ENCODE peak calls at places on chromosomes 5 and 9, in five cellular contexts. One of them, this sample, is unnamed.

GRCh38 chr5:53161876-53162275 is 52.3 kb upstream of the MOCS2 start:
- DNase-seq in SK-N-SH: no peak
- DNase-seq in cardiac muscle cell: peak; percentile 39
- DNase-seq in gastrocnemius medialis: no peak
- DNase-seq in lung: no peak
- DNase-seq in this sample: no peak

GRCh38 chr5:96880402-96881164 is 4.3 kb downstream of the ERAP2 start:
- DNase-seq in SK-N-SH: no peak
- DNase-seq in cardiac muscle cell: peak; percentile 48
- DNase-seq in gastrocnemius medialis: no peak
- DNase-seq in lung: no peak
- DNase-seq in this sample: no peak

GRCh38 chr9:130623466-130623865 is 40.9 kb upstream of the PRDM12 start:
- DNase-seq in SK-N-SH: no peak
- DNase-seq in cardiac muscle cell: no peak
- DNase-seq in gastrocnemius medialis: no peak
- DNase-seq in lung: no peak
- DNase-seq in this sample: no peak

GRCh38 chr9:137836831-137837241 is 40.7 kb upstream of the CACNA1B start:
- DNase-seq in SK-N-SH: no peak
- DNase-seq in cardiac muscle cell: no peak
- DNase-seq in gastrocnemius medialis: no peak
- DNase-seq in lung: no peak
- DNase-seq in this sample: peak; percentile 52

GRCh38 chr5:150624334-150625163 is 15.9 kb upstream of the SYNPO start:
- DNase-seq in SK-N-SH: peak; percentile 91
- DNase-seq in cardiac muscle cell: peak; percentile 55
- DNase-seq in gastrocnemius medialis: no peak
- DNase-seq in lung: no peak
- DNase-seq in this sample: no peak

GRCh38 chr5:23352437-23352836 is 155.0 kb upstream of the PRDM9 start:
- DNase-seq in SK-N-SH: no peak
- DNase-seq in cardiac muscle cell: peak; percentile 72
- DNase-seq in gastrocnemius medialis: no peak
- DNase-seq in lung: no peak
- DNase-seq in this sample: no peak

GRCh38 chr9:114893622-114894021 is 36.8 kb downstream of the TNFSF8 start:
- DNase-seq in SK-N-SH: no peak
- DNase-seq in cardiac muscle cell: no peak
- DNase-seq in gastrocnemius medialis: no peak
- DNase-seq in lung: no peak
- DNase-seq in this sample: no peak

GRCh38 chr9:124818431-124819281 is 34.6 kb upstream of the WDR38 start:
- DNase-seq in SK-N-SH: peak; percentile 71
- DNase-seq in cardiac muscle cell: no peak
- DNase-seq in gastrocnemius medialis: peak; percentile 38
- DNase-seq in lung: no peak
- DNase-seq in this sample: no peak

GRCh38 chr9:137163101-137163661 is 6.7 kb downstream of the LRRC26 start:
- DNase-seq in SK-N-SH: no peak
- DNase-seq in cardiac muscle cell: no peak
- DNase-seq in gastrocnemius medialis: no peak
- DNase-seq in lung: no peak
- DNase-seq in this sample: no peak

GRCh38 chr5:56211298-56211865 is 21.7 kb downstream of the ANKRD55 start:
- DNase-seq in SK-N-SH: no peak
- DNase-seq in cardiac muscle cell: peak; percentile 97
- DNase-seq in gastrocnemius medialis: no peak
- DNase-seq in lung: peak; percentile 55
- DNase-seq in this sample: peak; percentile 63

GRCh38 chr9:85178486-85178885 is 509.0 kb downstream of the NTRK2 start:
- DNase-seq in SK-N-SH: no peak
- DNase-seq in cardiac muscle cell: no peak
- DNase-seq in gastrocnemius medialis: no peak
- DNase-seq in lung: no peak
- DNase-seq in this sample: no peak

GRCh38 chr5:612498-613424 is 621 bp downstream of the CEP72 start:
- DNase-seq in SK-N-SH: no peak
- DNase-seq in cardiac muscle cell: peak; percentile 6
- DNase-seq in gastrocnemius medialis: no peak
- DNase-seq in lung: no peak
- DNase-seq in this sample: peak; percentile 68

DNA sequence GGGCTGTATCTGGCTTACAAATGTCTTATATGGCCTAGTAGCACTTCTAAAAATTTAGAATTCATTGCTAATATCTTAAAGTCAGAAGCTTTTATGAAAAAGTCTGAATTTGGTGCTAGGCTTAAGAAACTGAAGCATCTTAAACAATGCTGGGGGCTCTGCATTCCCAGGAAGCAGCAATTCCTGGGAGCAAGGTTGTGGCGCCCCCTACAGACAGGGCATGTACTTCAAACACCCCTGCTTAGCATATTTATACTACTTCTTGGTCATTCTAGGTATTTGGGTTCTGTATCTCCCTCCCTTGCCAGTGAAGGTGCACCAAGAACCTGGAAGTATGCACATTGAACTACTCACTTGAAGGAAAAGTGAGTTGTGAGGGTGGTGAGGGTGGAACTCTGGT is 64.6 kb upstream of the GRIA1 start:
- DNase-seq in SK-N-SH: no peak
- DNase-seq in cardiac muscle cell: no peak
- DNase-seq in gastrocnemius medialis: no peak
- DNase-seq in lung: no peak
- DNase-seq in this sample: no peak
- TF ChIP-seq CTCF in SK-N-SH: peak; percentile 39
- TF ChIP-seq CTCF in cardiac muscle cell: peak; percentile 4
- TF ChIP-seq CTCF in gastrocnemius medialis: no peak
- TF ChIP-seq CTCF in lung: no peak
- TF ChIP-seq CTCF in this sample: no peak

DNA sequence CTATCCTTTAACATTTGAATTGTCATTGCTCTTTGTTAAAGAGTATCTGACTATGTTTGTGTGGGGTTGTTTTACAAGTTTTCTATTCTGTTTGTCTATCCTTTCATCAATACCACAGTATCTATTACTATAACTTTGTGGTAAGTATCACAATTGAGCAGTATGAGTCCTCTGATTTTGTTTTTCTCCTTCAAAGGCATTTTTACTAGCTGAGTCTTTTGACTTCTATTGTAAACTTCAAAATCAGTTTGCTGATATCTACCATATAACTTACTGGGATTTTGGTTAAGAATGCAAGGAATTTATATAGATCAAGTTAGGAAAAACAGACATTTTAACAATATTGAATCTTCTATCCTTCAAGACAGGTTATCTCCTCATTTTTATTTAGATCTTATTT is 789.8 kb upstream of the PTPRD start:
- DNase-seq in SK-N-SH: no peak
- DNase-seq in cardiac muscle cell: no peak
- DNase-seq in gastrocnemius medialis: no peak
- DNase-seq in lung: no peak
- DNase-seq in this sample: no peak
- H3K9me3 ChIP-seq in SK-N-SH: peaks cover 7% of the 10 kb centered on the region
- H3K9me3 ChIP-seq in cardiac muscle cell: no peaks in the 10 kb centered on the region
- H3K9me3 ChIP-seq in gastrocnemius medialis: no peaks in the 10 kb centered on the region
- H3K9me3 ChIP-seq in lung: peaks cover 2% of the 10 kb centered on the region
- H3K9me3 ChIP-seq in this sample: no peaks in the 10 kb centered on the region

DNA sequence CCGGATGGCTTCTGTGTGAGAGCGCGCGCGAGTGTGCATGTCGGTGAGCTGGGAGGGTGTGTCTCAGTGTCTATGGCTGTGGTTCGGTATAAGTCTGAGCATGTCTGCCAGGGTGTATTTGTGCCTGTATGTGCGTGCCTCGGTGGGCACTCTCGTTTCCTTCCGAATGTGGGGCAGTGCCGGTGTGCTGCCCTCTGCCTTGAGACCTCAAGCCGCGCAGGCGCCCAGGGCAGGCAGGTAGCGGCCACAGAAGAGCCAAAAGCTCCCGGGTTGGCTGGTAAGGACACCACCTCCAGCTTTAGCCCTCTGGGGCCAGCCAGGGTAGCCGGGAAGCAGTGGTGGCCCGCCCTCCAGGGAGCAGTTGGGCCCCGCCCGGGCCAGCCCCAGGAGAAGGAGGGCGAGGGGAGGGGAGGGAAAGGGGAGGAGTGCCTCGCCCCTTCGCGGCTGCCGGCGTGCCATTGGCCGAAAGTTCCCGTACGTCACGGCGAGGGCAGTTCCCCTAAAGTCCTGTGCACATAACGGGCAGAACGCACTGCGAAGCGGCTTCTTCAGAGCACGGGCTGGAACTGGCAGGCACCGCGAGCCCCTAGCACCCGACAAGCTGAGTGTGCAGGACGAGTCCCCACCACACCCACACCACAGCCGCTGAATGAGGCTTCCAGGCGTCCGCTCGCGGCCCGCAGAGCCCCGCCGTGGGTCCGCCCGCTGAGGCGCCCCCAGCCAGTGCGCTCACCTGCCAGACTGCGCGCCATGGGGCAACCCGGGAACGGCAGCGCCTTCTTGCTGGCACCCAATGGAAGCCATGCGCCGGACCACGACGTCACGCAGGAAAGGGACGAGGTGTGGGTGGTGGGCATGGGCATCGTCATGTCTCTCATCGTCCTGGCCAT is at the start of gene ADRB2:
- DNase-seq in SK-N-SH: peak; percentile 89
- DNase-seq in cardiac muscle cell: peak; percentile 80
- DNase-seq in gastrocnemius medialis: peak; percentile 97
- DNase-seq in lung: peak; percentile 97
- DNase-seq in this sample: peak; percentile 97
- H3K4me1 ChIP-seq in SK-N-SH: peaks cover 11% of the 10 kb centered on the region
- H3K4me1 ChIP-seq in cardiac muscle cell: peaks cover 28% of the 10 kb centered on the region
- H3K4me1 ChIP-seq in gastrocnemius medialis: peaks cover 30% of the 10 kb centered on the region
- H3K4me1 ChIP-seq in lung: peaks cover 4% of the 10 kb centered on the region
- H3K4me1 ChIP-seq in this sample: peaks cover 30% of the 10 kb centered on the region

DNA sequence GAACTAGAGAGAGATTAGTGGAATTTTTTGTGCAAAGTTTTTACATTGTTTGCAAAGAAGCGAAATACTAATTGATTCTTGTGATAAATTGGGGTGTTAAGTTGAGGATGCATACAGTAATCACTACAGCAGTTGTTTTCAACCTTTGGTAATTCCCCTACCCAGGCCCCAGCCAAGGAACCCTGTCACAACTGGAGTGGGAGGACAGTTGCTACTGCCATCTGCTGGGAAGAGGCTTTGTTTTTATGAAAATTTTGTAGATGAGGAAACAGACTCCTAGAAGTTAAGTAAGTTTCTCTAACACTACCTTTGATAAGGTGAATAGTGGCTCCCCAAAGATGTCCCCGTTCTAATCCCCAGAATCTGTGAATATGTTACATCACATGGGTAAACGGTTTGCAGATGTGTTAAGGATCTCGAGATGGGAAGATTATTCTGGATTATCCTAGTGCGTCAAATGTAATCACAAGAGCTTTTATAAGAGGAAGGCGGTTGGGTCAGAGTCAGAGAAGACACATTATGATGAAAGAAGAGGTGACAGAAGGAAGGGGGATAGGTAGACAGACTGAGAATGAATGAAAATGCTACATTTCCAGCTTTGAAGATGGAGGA is 34.0 kb upstream of the PPP1R2B start:
- DNase-seq in SK-N-SH: peak; percentile 53
- DNase-seq in cardiac muscle cell: peak; percentile 39
- DNase-seq in gastrocnemius medialis: no peak
- DNase-seq in lung: no peak
- DNase-seq in this sample: no peak
- TF ChIP-seq CTCF in SK-N-SH: peak; percentile 51
- TF ChIP-seq CTCF in cardiac muscle cell: peak; percentile 51
- TF ChIP-seq CTCF in gastrocnemius medialis: peak; percentile 33
- TF ChIP-seq CTCF in lung: no peak
- TF ChIP-seq CTCF in this sample: peak; percentile 20

GRCh38 chr5:141319699-141320098 is 885 bp downstream of the TAF7 start:
- DNase-seq in SK-N-SH: no peak
- DNase-seq in cardiac muscle cell: no peak
- DNase-seq in gastrocnemius medialis: no peak
- DNase-seq in lung: no peak
- DNase-seq in this sample: no peak

GRCh38 chr5:141322261-141322660 is 1.7 kb upstream of the TAF7 start:
- DNase-seq in SK-N-SH: no peak
- DNase-seq in cardiac muscle cell: no peak
- DNase-seq in gastrocnemius medialis: no peak
- DNase-seq in lung: no peak
- DNase-seq in this sample: no peak

GRCh38 chr5:141320225-141321169 is at the start of gene TAF7:
- DNase-seq in SK-N-SH: peak; percentile 94
- DNase-seq in cardiac muscle cell: peak; percentile 96
- DNase-seq in gastrocnemius medialis: peak; percentile 82
- DNase-seq in lung: peak; percentile 90
- DNase-seq in this sample: peak; percentile 93

GRCh38 chr5:141313711-141314110 is 6.9 kb downstream of the TAF7 start:
- DNase-seq in SK-N-SH: no peak
- DNase-seq in cardiac muscle cell: no peak
- DNase-seq in gastrocnemius medialis: no peak
- DNase-seq in lung: no peak
- DNase-seq in this sample: no peak

GRCh38 chr5:141319202-141319601 is 1.4 kb downstream of the TAF7 start:
- DNase-seq in SK-N-SH: no peak
- DNase-seq in cardiac muscle cell: no peak
- DNase-seq in gastrocnemius medialis: no peak
- DNase-seq in lung: no peak
- DNase-seq in this sample: no peak
- H3K9me3 ChIP-seq in SK-N-SH: peaks cover 36% of the 10 kb centered on the region
- H3K9me3 ChIP-seq in cardiac muscle cell: peaks cover 7% of the 10 kb centered on the region
- H3K9me3 ChIP-seq in gastrocnemius medialis: peaks cover 17% of the 10 kb centered on the region
- H3K9me3 ChIP-seq in lung: peaks cover 24% of the 10 kb centered on the region
- H3K9me3 ChIP-seq in this sample: peaks cover 42% of the 10 kb centered on the region

This sample was measured in sigmoid colon.